ENCODE peak calls at places on chromosomes 4 and X, in eight cellular contexts. L, Z, R, D, I, P, C and E are unnamed samples.

GRCh38 chr4:98341309-98341708 is 80.1 kb downstream of the RAP1GDS1 start:
- DNase-seq in L (no peak), Z (no peak), R (peak; percentile 63), D (peak; percentile 81), I (peak; percentile 54), P (no peak), C (peak; percentile 48), E (no peak)

GRCh38 chrX:93468075-93468474 is 205.3 kb downstream of the NAP1L3 start:
- DNase-seq in L (no peak), Z (no peak), R (no peak), D (no peak), I (no peak), P (no peak), C (no peak), E (no peak)

GRCh38 chrX:129323115-129323514 is 200.2 kb downstream of the SMARCA1 start:
- DNase-seq in L (no peak), Z (no peak), R (no peak), D (peak; percentile 52), I (no peak), P (no peak), C (peak; percentile 3), E (no peak)

GRCh38 chr4:87026795-87027495 is 92.1 kb downstream of the AFF1 start:
- DNase-seq in L (no peak), Z (no peak), R (no peak), D (no peak), I (no peak), P (no peak), C (no peak), E (no peak)

GRCh38 chr4:151100517-151100916 is 1.1 kb downstream of the RPS3A start:
- DNase-seq in L (no peak), Z (no peak), R (no peak), D (no peak), I (no peak), P (no peak), C (no peak), E (no peak)

GRCh38 chr4:75671802-75672421 is 1.3 kb downstream of the G3BP2 start:
- DNase-seq in L (peak; percentile 14), Z (no peak), R (no peak), D (no peak), I (peak; percentile 7), P (no peak), C (no peak), E (no peak)

GRCh38 chr4:153661215-153661822 is 22.8 kb upstream of the TLR2 start:
- DNase-seq in L (no peak), Z (no peak), R (no peak), D (no peak), I (peak; percentile 75), P (no peak), C (no peak), E (no peak)

GRCh38 chr4:122450847-122451246 is 5.7 kb downstream of the IL2 start:
- DNase-seq in L (peak; percentile 11), Z (no peak), R (peak; percentile 66), D (no peak), I (peak; percentile 19), P (no peak), C (peak; percentile 10), E (no peak)

GRCh38 chr4:23839279-23839678 is 50.6 kb downstream of the PPARGC1A start:
- DNase-seq in L (no peak), Z (no peak), R (no peak), D (no peak), I (no peak), P (no peak), C (no peak), E (no peak)

GRCh38 chrX:11558972-11559371 is 106.7 kb downstream of the ARHGAP6 start:
- DNase-seq in L (peak; percentile 7), Z (peak; percentile 20), R (peak; percentile 43), D (no peak), I (no peak), P (peak; percentile 38), C (no peak), E (no peak)

GRCh38 chr4:24924309-24924781 is 11.5 kb upstream of the CCDC149 start:
- DNase-seq in L (peak; percentile 21), Z (no peak), R (no peak), D (peak; percentile 99), I (peak; percentile 96), P (no peak), C (peak; percentile 97), E (no peak)

GRCh38 chr4:1767770-1768366 is 25.2 kb upstream of the FGFR3 start:
- DNase-seq in L (peak; percentile 87), Z (no peak), R (peak; percentile 90), D (peak; percentile 20), I (peak; percentile 42), P (peak; percentile 60), C (peak; percentile 8), E (no peak)

GRCh38 chrX:21374994-21375794 is 976 bp downstream of the CNKSR2 start:
- DNase-seq in L (peak; percentile 5), Z (no peak), R (peak; percentile 11), D (no peak), I (no peak), P (no peak), C (no peak), E (no peak)

DNA sequence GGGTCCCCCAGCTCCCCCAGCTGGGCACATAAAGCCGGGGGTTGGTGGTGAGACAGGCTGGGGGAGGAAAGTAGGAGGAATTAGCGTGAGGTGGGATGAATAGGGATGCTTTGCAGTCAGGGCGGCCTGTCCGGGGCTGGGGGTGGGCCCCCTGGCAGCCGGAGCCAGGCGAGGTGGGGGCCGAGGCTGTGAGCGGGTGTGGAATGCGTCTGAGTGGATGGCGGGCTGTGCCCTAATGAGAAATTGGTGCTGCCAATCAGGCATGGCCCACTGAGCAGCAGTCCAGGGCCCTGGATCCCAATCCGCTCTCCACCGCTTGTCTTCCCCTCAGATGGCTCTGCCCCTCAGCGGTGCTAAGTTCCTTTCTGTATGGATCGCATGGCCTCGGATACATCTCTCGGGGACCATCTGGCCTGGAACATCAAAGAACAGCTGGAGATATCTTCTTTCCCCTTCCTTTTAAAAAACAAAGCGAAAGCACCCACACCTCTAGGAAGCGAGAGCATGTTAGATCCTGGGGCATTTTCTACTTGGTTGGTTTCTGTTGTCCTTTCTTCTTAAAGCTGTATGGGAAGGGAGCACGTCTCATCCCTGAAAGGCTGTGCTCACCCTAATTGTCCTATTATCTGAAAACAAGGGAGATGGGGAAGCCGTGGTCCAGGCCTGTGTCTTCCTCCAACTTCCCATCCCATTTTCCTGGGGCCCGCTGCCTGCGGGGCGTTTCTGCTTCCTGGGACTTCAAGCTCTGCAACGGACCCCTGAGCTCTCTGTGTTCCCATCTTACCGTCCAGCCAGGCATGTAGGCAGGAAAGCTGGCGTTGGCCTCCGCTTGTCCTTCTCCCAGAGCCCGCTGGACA is 106.9 kb downstream of the SORCS2 start:
- DNase-seq in L (no peak), Z (no peak), R (peak; percentile 92), D (no peak), I (no peak), P (no peak), C (no peak), E (no peak)
- H3K27ac ChIP-seq in L (no peak overlapping the region), Z (no peak overlapping the region), R (peak overlapping the region; percentile 88), D (no peak overlapping the region), I (no peak overlapping the region), P (no peak overlapping the region), C (no peak overlapping the region), E (no peak overlapping the region)

DNA sequence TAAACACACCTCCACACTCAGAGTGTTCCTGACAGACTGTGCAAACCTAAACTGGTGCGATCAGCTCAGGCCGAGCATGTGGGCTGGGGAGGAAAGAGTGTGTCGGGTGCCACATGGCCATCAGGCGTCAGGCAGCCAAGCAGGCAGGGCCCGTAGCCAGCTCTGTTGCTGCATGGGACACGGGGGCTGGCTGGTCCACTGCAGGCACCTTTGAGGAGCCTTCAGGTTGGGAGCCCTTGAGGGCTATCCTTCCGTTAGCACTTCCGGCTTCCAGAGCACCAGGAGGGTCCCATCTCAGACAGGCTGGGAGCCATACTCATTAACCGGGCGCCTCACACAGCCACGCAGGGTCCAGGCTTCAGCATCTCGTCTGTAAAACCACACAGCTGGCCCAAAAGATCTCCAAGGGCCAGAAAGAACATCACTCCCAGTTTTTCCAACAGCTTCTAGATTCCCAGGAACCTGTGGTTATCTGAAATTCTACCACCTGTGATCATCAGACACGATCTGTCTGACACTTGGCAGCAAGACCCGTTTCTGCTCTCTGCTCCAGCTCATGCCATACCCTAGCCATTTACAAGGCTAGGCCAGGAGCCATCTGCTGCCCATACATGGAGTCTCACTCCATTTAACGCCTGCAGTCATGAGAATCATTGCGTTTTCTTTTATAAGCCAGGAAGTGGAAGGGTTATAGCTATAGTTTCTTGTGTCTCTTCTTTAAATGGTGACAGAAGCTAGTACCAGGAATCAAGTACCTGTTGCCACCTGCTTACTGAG is 87.5 kb downstream of the NSUN7 start:
- DNase-seq in L (no peak), Z (no peak), R (no peak), D (no peak), I (no peak), P (no peak), C (no peak), E (peak; percentile 25)
- TF ChIP-seq CTCF in L (no peak), Z (no peak), R (no peak), D (no peak), I (no peak), P (no peak), C (no peak), E (no peak)

GRCh38 chr4:2907226-2907625 is 56.0 kb downstream of the NOP14 start:
- DNase-seq in L (no peak), Z (no peak), R (no peak), D (no peak), I (no peak), P (no peak), C (no peak), E (no peak)

GRCh38 chr4:2909583-2909982 is 53.6 kb downstream of the NOP14 start:
- DNase-seq in L (no peak), Z (no peak), R (no peak), D (no peak), I (no peak), P (no peak), C (no peak), E (no peak)

GRCh38 chr4:2907706-2908293 is 55.4 kb downstream of the NOP14 start:
- DNase-seq in L (peak; percentile 34), Z (no peak), R (no peak), D (no peak), I (no peak), P (no peak), C (no peak), E (no peak)

GRCh38 chr4:2910409-2910808 is 52.8 kb downstream of the NOP14 start:
- DNase-seq in L (no peak), Z (no peak), R (no peak), D (no peak), I (no peak), P (no peak), C (no peak), E (no peak)

GRCh38 chr4:2908686-2909085 is 54.5 kb downstream of the NOP14 start:
- DNase-seq in L (no peak), Z (no peak), R (no peak), D (no peak), I (no peak), P (no peak), C (no peak), E (no peak)
- H3K4me3 ChIP-seq in L (no peak overlapping the region), Z (no peak overlapping the region), R (no peak overlapping the region), D (no peak overlapping the region), I (no peak overlapping the region), P (no peak overlapping the region), C (no peak overlapping the region), E (no peak overlapping the region)

GRCh38 chrX:136034622-136035021 is 49.4 kb downstream of the SLC9A6 start:
- DNase-seq in L (no peak), Z (no peak), R (no peak), D (peak; percentile 22), I (peak; percentile 27), P (no peak), C (no peak), E (no peak)
- H3K27ac ChIP-seq in L (no peak overlapping the region), Z (no peak overlapping the region), R (no peak overlapping the region), D (no peak overlapping the region), I (no peak overlapping the region), P (no peak overlapping the region), C (no peak overlapping the region), E (peak overlapping the region; percentile 40)